ENCODE peak calls at places on chromosomes 7 and 10, in four cellular contexts. One of them, this sample, is unnamed.

GRCh38 chr10:88731296-88731695 is 25.2 kb downstream of the LIPK start:
- DNase-seq in choroid plexus epithelial cell: peak
- DNase-seq in Caco-2: no peak
- DNase-seq in H54: no peak
- DNase-seq in this sample: no peak

GRCh38 chr10:88624840-88625239 is 38.3 kb downstream of the LIPJ start:
- DNase-seq in choroid plexus epithelial cell: no peak
- DNase-seq in Caco-2: no peak
- DNase-seq in H54: no peak
- DNase-seq in this sample: no peak

GRCh38 chr7:123998921-123999320 is 33.9 kb downstream of the TMEM229A start:
- DNase-seq in choroid plexus epithelial cell: no peak
- DNase-seq in Caco-2: no peak
- DNase-seq in H54: no peak
- DNase-seq in this sample: no peak

GRCh38 chr10:69160809-69161225 is 19.2 kb upstream of the SUPV3L1 start:
- DNase-seq in choroid plexus epithelial cell: peak
- DNase-seq in Caco-2: peak
- DNase-seq in H54: no peak
- DNase-seq in this sample: no peak

GRCh38 chr7:158322616-158323530 is 264.8 kb downstream of the PTPRN2 start:
- DNase-seq in choroid plexus epithelial cell: no peak
- DNase-seq in Caco-2: no peak
- DNase-seq in H54: no peak
- DNase-seq in this sample: no peak

GRCh38 chr10:101219137-101219945 is 9.9 kb downstream of the LBX1 start:
- DNase-seq in choroid plexus epithelial cell: no peak
- DNase-seq in Caco-2: no peak
- DNase-seq in H54: no peak
- DNase-seq in this sample: no peak

GRCh38 chr10:129896231-129897150 is 67.6 kb downstream of the EBF3 start:
- DNase-seq in choroid plexus epithelial cell: no peak
- DNase-seq in Caco-2: no peak
- DNase-seq in H54: no peak
- DNase-seq in this sample: no peak

GRCh38 chr10:7634142-7634894 is 32.4 kb downstream of the ITIH5 start:
- DNase-seq in choroid plexus epithelial cell: no peak
- DNase-seq in Caco-2: no peak
- DNase-seq in H54: no peak
- DNase-seq in this sample: no peak

GRCh38 chr10:13503745-13504463 is 24.9 kb downstream of the BEND7 start:
- DNase-seq in choroid plexus epithelial cell: peak
- DNase-seq in Caco-2: no peak
- DNase-seq in H54: peak
- DNase-seq in this sample: no peak

This sample was measured in keratinocyte.